ENCODE peak calls at places on chromosomes 2 and 18, in ten cellular contexts. M is HEK293T; Q is tibial nerve; N is Jurkat, Clone E6-1; A is cardiac muscle cell; V is fibroblast of pulmonary artery; Y is amniotic stem cell; S is foreskin fibroblast; J is suprapubic skin; O is Peyer's patch. P is an unnamed sample.

GRCh38 chr2:223027442-223027841 is 24.5 kb upstream of the KCNE4 start:
- DNase-seq in N (no peak), V (peak), J (no peak), Q (no peak), Y (no peak), A (peak), M (no peak), S (peak), O (no peak), P (peak)

GRCh38 chr18:22493940-22494339 is 76.2 kb upstream of the CTAGE1 start:
- DNase-seq in A (peak), V (peak), N (no peak), J (no peak), O (no peak), S (no peak), Y (peak), M (no peak), Q (no peak), P (no peak)

GRCh38 chr2:6955523-6956136 is 38.4 kb downstream of the RNF144A start:
- DNase-seq in Y (no peak), Q (no peak), N (no peak), V (no peak), A (no peak), S (no peak), J (no peak), M (no peak), O (no peak), P (no peak)

GRCh38 chr2:7703523-7704144 is 786.4 kb downstream of the RNF144A start:
- DNase-seq in Y (no peak), V (no peak), M (no peak), O (no peak), J (no peak), S (no peak), N (no peak), A (no peak), Q (no peak), P (no peak)

GRCh38 chr18:77165489-77166415 is 33.2 kb upstream of the MBP start:
- DNase-seq in V (peak), S (peak), N (no peak), Q (peak), A (peak), J (peak), O (no peak), M (no peak), Y (no peak), P (peak)

GRCh38 chr2:60880988-60881932 is at the start of gene REL:
- DNase-seq in V (peak), Y (peak), Q (peak), O (peak), S (peak), J (peak), M (peak), N (peak), A (peak), P (peak)

GRCh38 chr2:196225213-196225612 is 53.8 kb upstream of the STK17B start:
- DNase-seq in Q (no peak), M (no peak), J (no peak), A (peak), O (no peak), Y (no peak), V (peak), S (no peak), N (no peak), P (no peak)

GRCh38 chr2:27717070-27717453 is 53.4 kb downstream of the SLC4A1AP start:
- DNase-seq in N (no peak), Y (peak), S (peak), V (peak), M (no peak), J (no peak), Q (no peak), O (no peak), A (peak), P (no peak)

GRCh38 chr2:172889767-172890430 is 154.3 kb downstream of the RAPGEF4 start:
- DNase-seq in J (no peak), Y (no peak), A (no peak), Q (no peak), O (no peak), V (no peak), N (no peak), S (no peak), M (no peak), P (no peak)

GRCh38 chr18:13680612-13681011 is 45.7 kb downstream of the FAM210A start:
- DNase-seq in Q (no peak), J (no peak), M (peak), V (no peak), S (no peak), O (no peak), N (peak), Y (no peak), A (peak), P (peak)

GRCh38 chr18:67194886-67195285 is 321.6 kb downstream of the DSEL start:
- DNase-seq in O (no peak), M (no peak), J (no peak), Y (no peak), Q (no peak), V (no peak), N (no peak), A (no peak), S (no peak), P (no peak)

GRCh38 chr2:172102858-172103359 is at the start of gene DLX2:
- DNase-seq in S (peak), Q (peak), O (peak), A (peak), V (peak), Y (peak), J (no peak), M (peak), N (peak), P (peak)

GRCh38 chr2:95274291-95275150 is at the start of gene PROM2:
- DNase-seq in M (no peak), Q (no peak), J (peak), S (no peak), N (no peak), A (no peak), Y (no peak), V (no peak), O (no peak), P (peak)

GRCh38 chr2:31382452-31383120 is 32.0 kb downstream of the XDH start:
- DNase-seq in V (no peak), Y (no peak), J (no peak), S (no peak), A (peak), M (no peak), N (peak), O (no peak), Q (no peak), P (no peak)

GRCh38 chr18:24983566-24983965 is 368.4 kb downstream of the ZNF521 start:
- DNase-seq in A (no peak), J (no peak), M (no peak), S (no peak), V (no peak), Y (no peak), Q (no peak), O (no peak), N (no peak), P (no peak)

GRCh38 chr2:29463181-29463900 is 348.1 kb downstream of the CLIP4 start:
- DNase-seq in Q (no peak), M (no peak), Y (peak), O (no peak), N (no peak), V (peak), S (peak), J (no peak), A (peak), P (no peak)

GRCh38 chr18:72530622-72531021 is 13.5 kb downstream of the CBLN2 start:
- DNase-seq in A (no peak), S (no peak), O (no peak), J (no peak), N (no peak), V (no peak), Y (peak), M (no peak), Q (no peak), P (no peak)

GRCh38 chr2:198767694-198768093 is 690.0 kb downstream of the SATB2 start:
- DNase-seq in M (no peak), V (no peak), A (no peak), Y (no peak), J (no peak), Q (no peak), O (no peak), N (no peak), S (no peak), P (no peak)

GRCh38 chr18:61528961-61529360 is 195.7 kb downstream of the CDH20 start:
- DNase-seq in M (no peak), O (no peak), A (no peak), V (no peak), J (no peak), Y (no peak), Q (no peak), S (no peak), N (no peak), P (no peak)

GRCh38 chr18:25334588-25334987 is 17.4 kb downstream of the ZNF521 start:
- DNase-seq in V (no peak), O (no peak), J (no peak), M (no peak), Q (no peak), N (no peak), A (no peak), S (no peak), Y (no peak), P (no peak)

GRCh38 chr2:73762571-73762970 is 17.3 kb downstream of the DUSP11 start:
- DNase-seq in J (no peak), M (no peak), S (no peak), Y (no peak), Q (no peak), V (no peak), A (no peak), O (no peak), N (no peak), P (no peak)

GRCh38 chr2:86807462-86808275 is 17.0 kb upstream of the CD8A start:
- DNase-seq in A (peak), N (peak), O (peak), V (peak), Y (no peak), J (no peak), S (no peak), Q (no peak), M (peak), P (peak)

GRCh38 chr2:187658952-187659525 is 104.8 kb upstream of the TFPI start:
- DNase-seq in Y (peak), M (peak), O (no peak), V (peak), J (no peak), N (peak), A (peak), Q (no peak), S (no peak), P (no peak)

GRCh38 chr2:159230145-159230877 is 56.2 kb downstream of the WDSUB1 start:
- DNase-seq in V (no peak), Y (no peak), Q (no peak), N (no peak), J (no peak), M (no peak), A (no peak), S (no peak), O (no peak), P (no peak)

GRCh38 chr2:19809206-19809605 is 92.6 kb downstream of the TTC32 start:
- DNase-seq in N (no peak), Y (no peak), S (no peak), J (no peak), A (no peak), V (no peak), Q (no peak), M (no peak), O (no peak), P (no peak)

GRCh38 chr2:232931636-232932035 is 61.6 kb downstream of the SNORC start:
- DNase-seq in O (no peak), Q (no peak), V (peak), S (peak), M (no peak), A (no peak), N (no peak), Y (no peak), J (no peak), P (no peak)

GRCh38 chr2:38750011-38750792 is 959 bp downstream of the SRSF7 start:
- DNase-seq in Q (peak), M (peak), V (peak), N (no peak), J (no peak), S (peak), Y (no peak), A (peak), O (peak), P (peak)

GRCh38 chr2:67259581-67260347 is 137.4 kb upstream of the ETAA1 start:
- DNase-seq in J (no peak), Q (no peak), S (peak), V (peak), M (no peak), O (no peak), N (no peak), Y (peak), A (peak), P (peak)

GRCh38 chr2:95099910-95100309 is 21.7 kb downstream of the MRPS5 start:
- DNase-seq in Q (no peak), J (no peak), M (no peak), N (no peak), S (no peak), A (no peak), V (no peak), Y (no peak), O (no peak), P (no peak)

GRCh38 chr18:59273936-59274928 is 978 bp upstream of the RAX start:
- DNase-seq in Y (no peak), N (no peak), O (no peak), M (no peak), J (no peak), S (no peak), Q (no peak), V (no peak), A (no peak), P (no peak)

GRCh38 chr2:139721454-139721995 is 941.3 kb upstream of the NXPH2 start:
- DNase-seq in J (no peak), Y (no peak), N (no peak), M (no peak), V (no peak), O (no peak), Q (no peak), S (no peak), A (no peak), P (no peak)

GRCh38 chr18:3448845-3449701 is 899 bp upstream of the TGIF1 start:
- DNase-seq in A (peak), O (peak), J (peak), Q (peak), Y (peak), N (peak), M (peak), V (peak), S (peak), P (peak)

GRCh38 chr2:47226124-47227040 is 71.3 kb upstream of the STPG4 start:
- DNase-seq in J (no peak), Q (no peak), Y (no peak), S (no peak), M (no peak), V (no peak), A (no peak), N (no peak), O (peak), P (no peak)

GRCh38 chr2:146123714-146124113 is 1603.8 kb upstream of the ZEB2 start:
- DNase-seq in S (peak), Y (no peak), M (no peak), A (peak), V (peak), Q (no peak), O (no peak), J (no peak), N (no peak), P (no peak)

GRCh38 chr2:60386436-60386835 is 167.0 kb downstream of the BCL11A start:
- DNase-seq in O (no peak), V (no peak), N (no peak), J (no peak), S (no peak), Q (no peak), A (no peak), M (no peak), Y (no peak), P (no peak)

GRCh38 chr2:44397447-44397846 is 35.7 kb downstream of the CAMKMT start:
- DNase-seq in A (no peak), M (no peak), S (no peak), J (no peak), N (no peak), Y (no peak), Q (no peak), V (no peak), O (no peak), P (no peak)

GRCh38 chr2:73907840-73908452 is 15.1 kb downstream of the ACTG2 start:
- DNase-seq in O (peak), V (no peak), Q (no peak), A (peak), J (no peak), N (peak), S (peak), M (peak), Y (no peak), P (no peak)

GRCh38 chr2:138205281-138205680 is 241.0 kb downstream of the HNMT start:
- DNase-seq in V (no peak), Y (no peak), J (no peak), M (no peak), S (no peak), O (no peak), N (no peak), A (no peak), Q (no peak), P (no peak)

GRCh38 chr18:1104265-1104792 is 199.7 kb downstream of the ADCYAP1 start:
- DNase-seq in Q (no peak), M (no peak), J (no peak), S (no peak), V (peak), N (no peak), Y (no peak), A (peak), O (no peak), P (no peak)